ENCODE peak calls at places on chromosomes 13 and 19, in four cellular contexts. J, W, P and Y are unnamed samples.

GRCh38 chr19:46546194-46546896 is 50.7 kb upstream of the PNMA8B start:
- DNase-seq in J (peak; percentile 30), W (peak; percentile 66), P (peak; percentile 54), Y (peak; percentile 33)

GRCh38 chr13:33172400-33172799 is 113.2 kb downstream of the STARD13 start:
- DNase-seq in J (no peak), W (no peak), P (no peak), Y (no peak)

GRCh38 chr19:854549-854948 is 2.4 kb downstream of the ELANE start:
- DNase-seq in J (no peak), W (no peak), P (no peak), Y (no peak)

GRCh38 chr13:64639206-64639605 is 2590.9 kb downstream of the PCDH9 start:
- DNase-seq in J (no peak), W (no peak), P (no peak), Y (peak; percentile 35)

GRCh38 chr19:44176590-44176989 is 11.7 kb downstream of the ZNF226 start:
- DNase-seq in J (no peak), W (no peak), P (no peak), Y (peak; percentile 38)

GRCh38 chr13:20828540-20829364 is 55.0 kb upstream of the EEF1AKMT1 start:
- DNase-seq in J (peak; percentile 38), W (no peak), P (no peak), Y (peak; percentile 40)

GRCh38 chr13:44148159-44148929 is 225.3 kb upstream of the SERP2 start:
- DNase-seq in J (no peak), W (no peak), P (no peak), Y (no peak)

GRCh38 chr19:3296034-3296433 is 70.3 kb upstream of the NFIC start:
- DNase-seq in J (no peak), W (no peak), P (no peak), Y (no peak)

GRCh38 chr19:23262892-23263291 is 12.7 kb upstream of the ZNF724 start:
- DNase-seq in J (no peak), W (no peak), P (no peak), Y (no peak)

GRCh38 chr19:55031178-55031577 is 6.9 kb downstream of the GP6 start:
- DNase-seq in J (no peak), W (no peak), P (no peak), Y (no peak)

GRCh38 chr19:31349160-31349881 is at the start of gene TSHZ3:
- DNase-seq in J (no peak), W (peak; percentile 82), P (peak; percentile 49), Y (peak; percentile 78)

GRCh38 chr19:45047188-45047797 is 8.4 kb downstream of the CLASRP start:
- DNase-seq in J (no peak), W (no peak), P (no peak), Y (no peak)

GRCh38 chr19:55593096-55593772 is 6.1 kb downstream of the FIZ1 start:
- DNase-seq in J (no peak), W (no peak), P (no peak), Y (no peak)

GRCh38 chr19:35365303-35365702 is 5.6 kb upstream of the GPR42 start:
- DNase-seq in J (no peak), W (no peak), P (no peak), Y (no peak)

GRCh38 chr19:35360880-35361420 is 2.7 kb downstream of the FFAR3 start:
- DNase-seq in J (no peak), W (no peak), P (no peak), Y (no peak)

GRCh38 chr19:35363001-35363590 is 4.8 kb downstream of the FFAR3 start:
- DNase-seq in J (no peak), W (no peak), P (no peak), Y (no peak)

GRCh38 chr19:35362261-35363000 is 4.2 kb downstream of the FFAR3 start:
- DNase-seq in J (no peak), W (no peak), P (no peak), Y (no peak)

DNA sequence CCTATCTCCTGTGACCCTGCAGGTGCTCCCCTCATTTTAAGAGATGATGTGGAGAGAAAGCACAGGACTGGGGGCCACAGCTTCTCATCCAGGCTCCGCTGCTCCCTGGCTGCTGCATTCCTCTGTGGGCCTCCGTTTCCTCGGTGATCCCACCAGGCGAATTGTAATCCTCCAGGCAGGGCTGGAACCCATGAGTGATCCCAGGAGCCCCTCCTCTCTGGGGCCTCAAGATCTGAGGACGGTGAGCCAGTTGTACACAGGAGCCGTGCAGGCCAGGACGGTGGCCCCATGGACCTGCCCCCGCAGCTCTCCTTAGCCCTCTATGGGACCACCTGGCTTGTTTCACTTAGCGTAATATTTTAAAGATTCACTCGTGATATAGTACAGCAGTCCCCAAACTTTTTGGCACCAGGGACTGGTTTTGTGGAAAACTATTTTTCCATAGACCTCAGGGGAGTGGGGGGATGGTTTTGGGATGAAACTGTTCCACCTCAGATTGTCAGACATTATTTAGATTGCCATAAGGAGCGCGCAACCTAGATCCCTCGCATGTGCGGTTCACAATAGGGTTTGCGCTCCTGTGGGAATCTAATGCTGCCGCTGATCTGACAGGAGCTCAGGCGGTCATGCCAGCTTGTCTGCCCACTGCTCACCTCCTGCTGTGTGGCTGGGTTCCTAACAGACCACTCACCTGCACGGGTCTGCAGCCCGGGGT is 5.6 kb downstream of the FFAR3 start:
- DNase-seq in J (no peak), W (no peak), P (no peak), Y (no peak)
- TF ChIP-seq NR3C1 in J (no peak), W (no peak), P (no peak), Y (no peak)

GRCh38 chr19:50384685-50385535 is 763 bp downstream of the POLD1 start:
- DNase-seq in J (no peak), W (no peak), P (peak; percentile 31), Y (no peak)
- TF ChIP-seq NR3C1 in J (no peak), W (no peak), P (no peak), Y (no peak)

GRCh38 chr13:38582133-38582532 is 104.7 kb upstream of the FREM2 start:
- DNase-seq in J (peak; percentile 47), W (no peak), P (peak; percentile 7), Y (peak; percentile 2)
- TF ChIP-seq NR3C1 in J (no peak), W (no peak), P (no peak), Y (no peak)

GRCh38 chr13:112220925-112221324 is 154.0 kb downstream of the SOX1 start:
- DNase-seq in J (no peak), W (no peak), P (no peak), Y (no peak)

GRCh38 chr13:112218416-112218815 is 151.5 kb downstream of the SOX1 start:
- DNase-seq in J (no peak), W (no peak), P (no peak), Y (no peak)

GRCh38 chr13:112219753-112220152 is 152.8 kb downstream of the SOX1 start:
- DNase-seq in J (no peak), W (no peak), P (no peak), Y (no peak)

GRCh38 chr13:112222971-112223370 is 153.2 kb upstream of the SPACA7 start:
- DNase-seq in J (no peak), W (no peak), P (no peak), Y (no peak)

GRCh38 chr13:112220296-112220875 is 153.4 kb downstream of the SOX1 start:
- DNase-seq in J (no peak), W (no peak), P (no peak), Y (no peak)
- TF ChIP-seq NR3C1 in J (no peak), W (no peak), P (no peak), Y (no peak)

GRCh38 chr19:29812080-29812880 is 489 bp downstream of the CCNE1 start:
- DNase-seq in J (no peak), W (peak; percentile 30), P (peak; percentile 64), Y (no peak)

GRCh38 chr19:29815231-29815630 is 3.4 kb downstream of the CCNE1 start:
- DNase-seq in J (no peak), W (no peak), P (no peak), Y (no peak)

GRCh38 chr19:29813665-29814064 is 1.9 kb downstream of the CCNE1 start:
- DNase-seq in J (no peak), W (no peak), P (no peak), Y (no peak)

GRCh38 chr19:29811125-29812079 is at the start of gene CCNE1:
- DNase-seq in J (peak; percentile 65), W (peak; percentile 92), P (peak; percentile 94), Y (peak; percentile 93)

DNA sequence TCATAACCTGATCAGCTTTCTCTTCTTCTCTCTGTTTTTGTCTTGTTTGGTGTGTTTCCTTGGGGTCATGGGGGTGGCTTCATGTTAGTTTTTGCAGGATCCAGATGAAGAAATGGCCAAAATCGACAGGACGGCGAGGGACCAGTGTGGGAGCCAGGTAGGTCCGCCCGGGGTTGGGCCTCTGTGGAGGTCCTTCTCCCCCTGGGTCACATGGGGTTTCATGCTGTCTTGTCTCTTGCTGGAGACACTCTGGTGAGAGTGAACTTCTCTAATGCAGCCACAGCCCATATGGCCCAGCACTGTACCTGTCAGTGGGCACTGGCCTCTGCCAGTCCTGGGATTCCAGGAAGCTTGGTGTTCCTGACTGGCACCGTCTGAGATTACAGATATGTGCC is 1.1 kb downstream of the CCNE1 start:
- DNase-seq in J (no peak), W (no peak), P (no peak), Y (no peak)
- TF ChIP-seq NR3C1 in J (no peak), W (no peak), P (no peak), Y (no peak)

GRCh38 chr13:113548778-113549621 is 35.6 kb upstream of the TFDP1 start:
- DNase-seq in J (no peak), W (no peak), P (peak; percentile 27), Y (no peak)
- TF ChIP-seq NR3C1 in J (no peak), W (no peak), P (no peak), Y (no peak)

DNA sequence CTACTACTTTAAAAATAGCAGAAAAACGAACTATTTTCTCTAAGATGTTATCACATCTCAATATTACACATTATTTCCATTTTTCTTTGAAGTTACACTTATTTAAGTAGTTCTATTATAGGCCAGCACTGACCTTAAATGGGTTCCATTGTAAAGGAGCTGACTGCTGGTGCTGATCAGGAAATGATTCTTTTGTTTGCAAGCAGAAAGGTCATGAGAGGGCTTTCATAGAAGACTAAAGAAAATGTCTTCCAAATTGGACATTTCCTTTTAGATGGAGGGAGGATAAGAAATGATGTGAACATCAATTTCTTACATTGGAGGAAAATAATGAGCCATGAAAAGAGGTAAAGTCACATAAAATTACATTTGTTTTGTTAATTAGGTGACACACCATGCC is 96.2 kb downstream of the SUCLA2 start:
- DNase-seq in J (no peak), W (no peak), P (no peak), Y (no peak)
- TF ChIP-seq NR3C1 in J (no peak), W (no peak), P (no peak), Y (no peak)

GRCh38 chr19:57096640-57097361 is 23.0 kb upstream of the USP29 start:
- DNase-seq in J (peak; percentile 75), W (no peak), P (no peak), Y (no peak)
- TF ChIP-seq NR3C1 in J (no peak), W (no peak), P (no peak), Y (no peak)